ENCODE peak calls at places on chromosomes 7 and 10, in five cellular contexts. One of them, this sample, is unnamed.

GRCh38 chr7:122306320-122307227 is 2.0 kb upstream of the FEZF1 start:
- DNase-seq in AG04450: no peak
- DNase-seq in A172: no peak
- DNase-seq in stimulated activated CD8-positive, alpha-beta memory T cell treated with anti-CD3 and anti-CD28 coated beads, Interleukin-15, amount 100 ng/mL, for 24 hours: no peak
- DNase-seq in nucleus accumbens: no peak
- DNase-seq in this sample: no peak

GRCh38 chr10:58830748-58831147 is 318.1 kb downstream of the BICC1 start:
- DNase-seq in stimulated activated CD8-positive, alpha-beta memory T cell treated with anti-CD3 and anti-CD28 coated beads, Interleukin-15, amount 100 ng/mL, for 24 hours: no peak
- DNase-seq in nucleus accumbens: no peak
- DNase-seq in A172: no peak
- DNase-seq in AG04450: no peak
- DNase-seq in this sample: no peak

GRCh38 chr10:49362596-49363260 is 33.2 kb downstream of the DRGX start:
- DNase-seq in AG04450: no peak
- DNase-seq in A172: no peak
- DNase-seq in nucleus accumbens: no peak
- DNase-seq in stimulated activated CD8-positive, alpha-beta memory T cell treated with anti-CD3 and anti-CD28 coated beads, Interleukin-15, amount 100 ng/mL, for 24 hours: no peak
- DNase-seq in this sample: no peak

GRCh38 chr10:26214538-26215461 is 1.8 kb upstream of the GAD2 start:
- DNase-seq in stimulated activated CD8-positive, alpha-beta memory T cell treated with anti-CD3 and anti-CD28 coated beads, Interleukin-15, amount 100 ng/mL, for 24 hours: no peak
- DNase-seq in nucleus accumbens: no peak
- DNase-seq in AG04450: no peak
- DNase-seq in A172: no peak
- DNase-seq in this sample: no peak

GRCh38 chr10:117425908-117426566 is 50.8 kb upstream of the PDZD8 start:
- DNase-seq in nucleus accumbens: no peak
- DNase-seq in A172: no peak
- DNase-seq in AG04450: no peak
- DNase-seq in stimulated activated CD8-positive, alpha-beta memory T cell treated with anti-CD3 and anti-CD28 coated beads, Interleukin-15, amount 100 ng/mL, for 24 hours: no peak
- DNase-seq in this sample: no peak

GRCh38 chr7:23184709-23185354 is 3.0 kb downstream of the NUP42 start:
- DNase-seq in AG04450: no peak
- DNase-seq in nucleus accumbens: no peak
- DNase-seq in A172: peak; percentile 75
- DNase-seq in stimulated activated CD8-positive, alpha-beta memory T cell treated with anti-CD3 and anti-CD28 coated beads, Interleukin-15, amount 100 ng/mL, for 24 hours: no peak
- DNase-seq in this sample: peak; percentile 32

GRCh38 chr7:97006146-97006950 is 995 bp downstream of the DLX6 start:
- DNase-seq in nucleus accumbens: no peak
- DNase-seq in stimulated activated CD8-positive, alpha-beta memory T cell treated with anti-CD3 and anti-CD28 coated beads, Interleukin-15, amount 100 ng/mL, for 24 hours: no peak
- DNase-seq in AG04450: no peak
- DNase-seq in A172: no peak
- DNase-seq in this sample: no peak

GRCh38 chr7:156179872-156180390 is 367.7 kb upstream of the SHH start:
- DNase-seq in nucleus accumbens: no peak
- DNase-seq in stimulated activated CD8-positive, alpha-beta memory T cell treated with anti-CD3 and anti-CD28 coated beads, Interleukin-15, amount 100 ng/mL, for 24 hours: no peak
- DNase-seq in A172: no peak
- DNase-seq in AG04450: no peak
- DNase-seq in this sample: no peak

GRCh38 chr7:1092161-1092632 is 4.3 kb downstream of the GPER1 start:
- DNase-seq in AG04450: no peak
- DNase-seq in A172: no peak
- DNase-seq in nucleus accumbens: no peak
- DNase-seq in stimulated activated CD8-positive, alpha-beta memory T cell treated with anti-CD3 and anti-CD28 coated beads, Interleukin-15, amount 100 ng/mL, for 24 hours: no peak
- DNase-seq in this sample: no peak

GRCh38 chr7:48635796-48636195 is 288.6 kb upstream of the CDC14C start:
- DNase-seq in A172: no peak
- DNase-seq in AG04450: no peak
- DNase-seq in stimulated activated CD8-positive, alpha-beta memory T cell treated with anti-CD3 and anti-CD28 coated beads, Interleukin-15, amount 100 ng/mL, for 24 hours: no peak
- DNase-seq in nucleus accumbens: no peak
- DNase-seq in this sample: no peak

GRCh38 chr7:47897831-47898230 is 50.4 kb downstream of the PKD1L1 start:
- DNase-seq in AG04450: no peak
- DNase-seq in nucleus accumbens: no peak
- DNase-seq in A172: no peak
- DNase-seq in stimulated activated CD8-positive, alpha-beta memory T cell treated with anti-CD3 and anti-CD28 coated beads, Interleukin-15, amount 100 ng/mL, for 24 hours: no peak
- DNase-seq in this sample: no peak

GRCh38 chr7:81783818-81784217 is 14.0 kb upstream of the HGF start:
- DNase-seq in A172: no peak
- DNase-seq in AG04450: no peak
- DNase-seq in stimulated activated CD8-positive, alpha-beta memory T cell treated with anti-CD3 and anti-CD28 coated beads, Interleukin-15, amount 100 ng/mL, for 24 hours: no peak
- DNase-seq in nucleus accumbens: no peak
- DNase-seq in this sample: no peak

GRCh38 chr7:77877800-77878199 is 79.2 kb downstream of the PHTF2 start:
- DNase-seq in nucleus accumbens: no peak
- DNase-seq in stimulated activated CD8-positive, alpha-beta memory T cell treated with anti-CD3 and anti-CD28 coated beads, Interleukin-15, amount 100 ng/mL, for 24 hours: no peak
- DNase-seq in A172: no peak
- DNase-seq in AG04450: no peak
- DNase-seq in this sample: no peak

GRCh38 chr10:61175331-61175730 is 231.3 kb upstream of the RHOBTB1 start:
- DNase-seq in A172: no peak
- DNase-seq in stimulated activated CD8-positive, alpha-beta memory T cell treated with anti-CD3 and anti-CD28 coated beads, Interleukin-15, amount 100 ng/mL, for 24 hours: no peak
- DNase-seq in nucleus accumbens: no peak
- DNase-seq in AG04450: no peak
- DNase-seq in this sample: no peak

GRCh38 chr7:131039836-131040235 is 287.8 kb upstream of the MKLN1 start:
- DNase-seq in nucleus accumbens: no peak
- DNase-seq in A172: no peak
- DNase-seq in AG04450: no peak
- DNase-seq in stimulated activated CD8-positive, alpha-beta memory T cell treated with anti-CD3 and anti-CD28 coated beads, Interleukin-15, amount 100 ng/mL, for 24 hours: no peak
- DNase-seq in this sample: no peak

GRCh38 chr7:116423499-116423898 is 76.0 kb upstream of the CAV2 start:
- DNase-seq in stimulated activated CD8-positive, alpha-beta memory T cell treated with anti-CD3 and anti-CD28 coated beads, Interleukin-15, amount 100 ng/mL, for 24 hours: no peak
- DNase-seq in nucleus accumbens: no peak
- DNase-seq in AG04450: no peak
- DNase-seq in A172: no peak
- DNase-seq in this sample: no peak

GRCh38 chr10:113612154-113612553 is 51.7 kb downstream of the NRAP start:
- DNase-seq in AG04450: no peak
- DNase-seq in nucleus accumbens: no peak
- DNase-seq in A172: no peak
- DNase-seq in stimulated activated CD8-positive, alpha-beta memory T cell treated with anti-CD3 and anti-CD28 coated beads, Interleukin-15, amount 100 ng/mL, for 24 hours: no peak
- DNase-seq in this sample: peak; percentile 28

GRCh38 chr7:11552676-11553075 is 279.3 kb downstream of the THSD7A start:
- DNase-seq in AG04450: no peak
- DNase-seq in stimulated activated CD8-positive, alpha-beta memory T cell treated with anti-CD3 and anti-CD28 coated beads, Interleukin-15, amount 100 ng/mL, for 24 hours: no peak
- DNase-seq in nucleus accumbens: no peak
- DNase-seq in A172: no peak
- DNase-seq in this sample: no peak

GRCh38 chr7:77310982-77311381 is 105.2 kb downstream of the GSAP start:
- DNase-seq in stimulated activated CD8-positive, alpha-beta memory T cell treated with anti-CD3 and anti-CD28 coated beads, Interleukin-15, amount 100 ng/mL, for 24 hours: no peak
- DNase-seq in A172: no peak
- DNase-seq in nucleus accumbens: no peak
- DNase-seq in AG04450: no peak
- DNase-seq in this sample: no peak

GRCh38 chr10:72158174-72158573 is 57.6 kb upstream of the ANAPC16 start:
- DNase-seq in A172: no peak
- DNase-seq in AG04450: no peak
- DNase-seq in stimulated activated CD8-positive, alpha-beta memory T cell treated with anti-CD3 and anti-CD28 coated beads, Interleukin-15, amount 100 ng/mL, for 24 hours: no peak
- DNase-seq in nucleus accumbens: no peak
- DNase-seq in this sample: peak; percentile 23

GRCh38 chr7:48525726-48526374 is 354.6 kb downstream of the ABCA13 start:
- DNase-seq in nucleus accumbens: no peak
- DNase-seq in A172: no peak
- DNase-seq in AG04450: no peak
- DNase-seq in stimulated activated CD8-positive, alpha-beta memory T cell treated with anti-CD3 and anti-CD28 coated beads, Interleukin-15, amount 100 ng/mL, for 24 hours: no peak
- DNase-seq in this sample: no peak

GRCh38 chr10:108582387-108582786 is 1340.9 kb downstream of the XPNPEP1 start:
- DNase-seq in nucleus accumbens: no peak
- DNase-seq in A172: peak; percentile 92
- DNase-seq in stimulated activated CD8-positive, alpha-beta memory T cell treated with anti-CD3 and anti-CD28 coated beads, Interleukin-15, amount 100 ng/mL, for 24 hours: no peak
- DNase-seq in AG04450: no peak
- DNase-seq in this sample: no peak

GRCh38 chr10:123470570-123470969 is 195.6 kb upstream of the GPR26 start:
- DNase-seq in AG04450: no peak
- DNase-seq in A172: no peak
- DNase-seq in nucleus accumbens: no peak
- DNase-seq in stimulated activated CD8-positive, alpha-beta memory T cell treated with anti-CD3 and anti-CD28 coated beads, Interleukin-15, amount 100 ng/mL, for 24 hours: no peak
- DNase-seq in this sample: no peak

This sample was measured in caudate nucleus.